ENCODE peak calls at places on chromosomes 13 and 19, in seven cellular contexts. One of them, this sample, is unnamed.

GRCh38 chr13:113411216-113412023 is 41.9 kb downstream of the ADPRHL1 start:
- DNase-seq in nephron progenitor cell: no peak
- DNase-seq in stimulated activated CD8-positive, alpha-beta memory T cell treated with anti-CD3 and anti-CD28 coated beads, Interleukin-2, amount 100 ng/mL, for 48 hours: no peak
- DNase-seq in GF-D8: no peak
- DNase-seq in dorsolateral prefrontal cortex: no peak
- DNase-seq in NCI-H1436 treated with DMSO at 0.1 percent for 48 hours: no peak
- DNase-seq in iPS-NIHi11: no peak
- DNase-seq in this sample: peak; percentile 35

GRCh38 chr13:41224113-41225110 is 30.0 kb upstream of the KBTBD7 start:
- DNase-seq in nephron progenitor cell: no peak
- DNase-seq in stimulated activated CD8-positive, alpha-beta memory T cell treated with anti-CD3 and anti-CD28 coated beads, Interleukin-2, amount 100 ng/mL, for 48 hours: no peak
- DNase-seq in GF-D8: no peak
- DNase-seq in dorsolateral prefrontal cortex: no peak
- DNase-seq in NCI-H1436 treated with DMSO at 0.1 percent for 48 hours: no peak
- DNase-seq in iPS-NIHi11: no peak
- DNase-seq in this sample: no peak

GRCh38 chr13:94707400-94708021 is 4.8 kb downstream of the SOX21 start:
- DNase-seq in nephron progenitor cell: peak; percentile 55
- DNase-seq in stimulated activated CD8-positive, alpha-beta memory T cell treated with anti-CD3 and anti-CD28 coated beads, Interleukin-2, amount 100 ng/mL, for 48 hours: no peak
- DNase-seq in GF-D8: no peak
- DNase-seq in dorsolateral prefrontal cortex: no peak
- DNase-seq in NCI-H1436 treated with DMSO at 0.1 percent for 48 hours: no peak
- DNase-seq in iPS-NIHi11: peak; percentile 72
- DNase-seq in this sample: peak; percentile 73

GRCh38 chr13:77124423-77124822 is 97.5 kb upstream of the FBXL3 start:
- DNase-seq in nephron progenitor cell: no peak
- DNase-seq in stimulated activated CD8-positive, alpha-beta memory T cell treated with anti-CD3 and anti-CD28 coated beads, Interleukin-2, amount 100 ng/mL, for 48 hours: no peak
- DNase-seq in GF-D8: no peak
- DNase-seq in dorsolateral prefrontal cortex: no peak
- DNase-seq in NCI-H1436 treated with DMSO at 0.1 percent for 48 hours: no peak
- DNase-seq in iPS-NIHi11: no peak
- DNase-seq in this sample: no peak

GRCh38 chr19:32416749-32417469 is 11.3 kb downstream of the DPY19L3 start:
- DNase-seq in nephron progenitor cell: no peak
- DNase-seq in stimulated activated CD8-positive, alpha-beta memory T cell treated with anti-CD3 and anti-CD28 coated beads, Interleukin-2, amount 100 ng/mL, for 48 hours: no peak
- DNase-seq in GF-D8: no peak
- DNase-seq in dorsolateral prefrontal cortex: no peak
- DNase-seq in NCI-H1436 treated with DMSO at 0.1 percent for 48 hours: no peak
- DNase-seq in iPS-NIHi11: no peak
- DNase-seq in this sample: no peak

GRCh38 chr19:16336571-16336970 is 11.9 kb downstream of the KLF2 start:
- DNase-seq in nephron progenitor cell: no peak
- DNase-seq in stimulated activated CD8-positive, alpha-beta memory T cell treated with anti-CD3 and anti-CD28 coated beads, Interleukin-2, amount 100 ng/mL, for 48 hours: no peak
- DNase-seq in GF-D8: no peak
- DNase-seq in dorsolateral prefrontal cortex: no peak
- DNase-seq in NCI-H1436 treated with DMSO at 0.1 percent for 48 hours: no peak
- DNase-seq in iPS-NIHi11: no peak
- DNase-seq in this sample: no peak

GRCh38 chr19:46428278-46429141 is at the start of gene PNMA8C:
- DNase-seq in nephron progenitor cell: peak; percentile 86
- DNase-seq in stimulated activated CD8-positive, alpha-beta memory T cell treated with anti-CD3 and anti-CD28 coated beads, Interleukin-2, amount 100 ng/mL, for 48 hours: peak; percentile 47
- DNase-seq in GF-D8: no peak
- DNase-seq in dorsolateral prefrontal cortex: peak; percentile 95
- DNase-seq in NCI-H1436 treated with DMSO at 0.1 percent for 48 hours: peak; percentile 15
- DNase-seq in iPS-NIHi11: peak; percentile 87
- DNase-seq in this sample: peak; percentile 86

GRCh38 chr13:46012404-46012803 is 40.1 kb downstream of the ZC3H13 start:
- DNase-seq in nephron progenitor cell: no peak
- DNase-seq in stimulated activated CD8-positive, alpha-beta memory T cell treated with anti-CD3 and anti-CD28 coated beads, Interleukin-2, amount 100 ng/mL, for 48 hours: no peak
- DNase-seq in GF-D8: no peak
- DNase-seq in dorsolateral prefrontal cortex: no peak
- DNase-seq in NCI-H1436 treated with DMSO at 0.1 percent for 48 hours: no peak
- DNase-seq in iPS-NIHi11: no peak
- DNase-seq in this sample: no peak

GRCh38 chr13:42083138-42083770 is 34.8 kb downstream of the DGKH start:
- DNase-seq in nephron progenitor cell: no peak
- DNase-seq in stimulated activated CD8-positive, alpha-beta memory T cell treated with anti-CD3 and anti-CD28 coated beads, Interleukin-2, amount 100 ng/mL, for 48 hours: no peak
- DNase-seq in GF-D8: no peak
- DNase-seq in dorsolateral prefrontal cortex: no peak
- DNase-seq in NCI-H1436 treated with DMSO at 0.1 percent for 48 hours: no peak
- DNase-seq in iPS-NIHi11: no peak
- DNase-seq in this sample: no peak

GRCh38 chr13:113350065-113350937 is 13.6 kb downstream of the GRTP1 start:
- DNase-seq in nephron progenitor cell: no peak
- DNase-seq in stimulated activated CD8-positive, alpha-beta memory T cell treated with anti-CD3 and anti-CD28 coated beads, Interleukin-2, amount 100 ng/mL, for 48 hours: no peak
- DNase-seq in GF-D8: no peak
- DNase-seq in dorsolateral prefrontal cortex: no peak
- DNase-seq in NCI-H1436 treated with DMSO at 0.1 percent for 48 hours: no peak
- DNase-seq in iPS-NIHi11: no peak
- DNase-seq in this sample: peak; percentile 58

GRCh38 chr19:10952809-10953208 is 8.0 kb upstream of the SMARCA4 start:
- DNase-seq in nephron progenitor cell: no peak
- DNase-seq in stimulated activated CD8-positive, alpha-beta memory T cell treated with anti-CD3 and anti-CD28 coated beads, Interleukin-2, amount 100 ng/mL, for 48 hours: no peak
- DNase-seq in GF-D8: no peak
- DNase-seq in dorsolateral prefrontal cortex: no peak
- DNase-seq in NCI-H1436 treated with DMSO at 0.1 percent for 48 hours: no peak
- DNase-seq in iPS-NIHi11: no peak
- DNase-seq in this sample: peak; percentile 63

GRCh38 chr19:37991176-37991835 is 84.3 kb downstream of the SIPA1L3 start:
- DNase-seq in nephron progenitor cell: no peak
- DNase-seq in stimulated activated CD8-positive, alpha-beta memory T cell treated with anti-CD3 and anti-CD28 coated beads, Interleukin-2, amount 100 ng/mL, for 48 hours: no peak
- DNase-seq in GF-D8: no peak
- DNase-seq in dorsolateral prefrontal cortex: no peak
- DNase-seq in NCI-H1436 treated with DMSO at 0.1 percent for 48 hours: no peak
- DNase-seq in iPS-NIHi11: no peak
- DNase-seq in this sample: no peak

GRCh38 chr19:49557641-49558325 is 22.6 kb downstream of the NOSIP start:
- DNase-seq in nephron progenitor cell: no peak
- DNase-seq in stimulated activated CD8-positive, alpha-beta memory T cell treated with anti-CD3 and anti-CD28 coated beads, Interleukin-2, amount 100 ng/mL, for 48 hours: no peak
- DNase-seq in GF-D8: no peak
- DNase-seq in dorsolateral prefrontal cortex: no peak
- DNase-seq in NCI-H1436 treated with DMSO at 0.1 percent for 48 hours: no peak
- DNase-seq in iPS-NIHi11: no peak
- DNase-seq in this sample: peak; percentile 52

GRCh38 chr19:41868120-41868988 is 8.3 kb downstream of the RPS19 start:
- DNase-seq in nephron progenitor cell: no peak
- DNase-seq in stimulated activated CD8-positive, alpha-beta memory T cell treated with anti-CD3 and anti-CD28 coated beads, Interleukin-2, amount 100 ng/mL, for 48 hours: no peak
- DNase-seq in GF-D8: no peak
- DNase-seq in dorsolateral prefrontal cortex: no peak
- DNase-seq in NCI-H1436 treated with DMSO at 0.1 percent for 48 hours: no peak
- DNase-seq in iPS-NIHi11: no peak
- DNase-seq in this sample: no peak

GRCh38 chr19:30014770-30015169 is 72.7 kb downstream of the URI1 start:
- DNase-seq in nephron progenitor cell: no peak
- DNase-seq in stimulated activated CD8-positive, alpha-beta memory T cell treated with anti-CD3 and anti-CD28 coated beads, Interleukin-2, amount 100 ng/mL, for 48 hours: no peak
- DNase-seq in GF-D8: no peak
- DNase-seq in dorsolateral prefrontal cortex: no peak
- DNase-seq in NCI-H1436 treated with DMSO at 0.1 percent for 48 hours: no peak
- DNase-seq in iPS-NIHi11: no peak
- DNase-seq in this sample: no peak

GRCh38 chr13:111283991-111284390 is 36.5 kb upstream of the TEX29 start:
- DNase-seq in nephron progenitor cell: no peak
- DNase-seq in stimulated activated CD8-positive, alpha-beta memory T cell treated with anti-CD3 and anti-CD28 coated beads, Interleukin-2, amount 100 ng/mL, for 48 hours: no peak
- DNase-seq in GF-D8: no peak
- DNase-seq in dorsolateral prefrontal cortex: no peak
- DNase-seq in NCI-H1436 treated with DMSO at 0.1 percent for 48 hours: no peak
- DNase-seq in iPS-NIHi11: no peak
- DNase-seq in this sample: no peak

GRCh38 chr19:49114630-49115363 is 627 bp downstream of the LIN7B start:
- DNase-seq in nephron progenitor cell: peak; percentile 77
- DNase-seq in stimulated activated CD8-positive, alpha-beta memory T cell treated with anti-CD3 and anti-CD28 coated beads, Interleukin-2, amount 100 ng/mL, for 48 hours: peak; percentile 40
- DNase-seq in GF-D8: no peak
- DNase-seq in dorsolateral prefrontal cortex: peak; percentile 90
- DNase-seq in NCI-H1436 treated with DMSO at 0.1 percent for 48 hours: no peak
- DNase-seq in iPS-NIHi11: peak; percentile 60
- DNase-seq in this sample: peak; percentile 78

GRCh38 chr13:67971291-67971690 is 741.2 kb upstream of the PCDH9 start:
- DNase-seq in nephron progenitor cell: no peak
- DNase-seq in stimulated activated CD8-positive, alpha-beta memory T cell treated with anti-CD3 and anti-CD28 coated beads, Interleukin-2, amount 100 ng/mL, for 48 hours: no peak
- DNase-seq in GF-D8: no peak
- DNase-seq in dorsolateral prefrontal cortex: no peak
- DNase-seq in NCI-H1436 treated with DMSO at 0.1 percent for 48 hours: no peak
- DNase-seq in iPS-NIHi11: no peak
- DNase-seq in this sample: no peak

GRCh38 chr13:49622174-49622946 is 5.9 kb upstream of the ARL11 start:
- DNase-seq in nephron progenitor cell: no peak
- DNase-seq in stimulated activated CD8-positive, alpha-beta memory T cell treated with anti-CD3 and anti-CD28 coated beads, Interleukin-2, amount 100 ng/mL, for 48 hours: no peak
- DNase-seq in GF-D8: no peak
- DNase-seq in dorsolateral prefrontal cortex: no peak
- DNase-seq in NCI-H1436 treated with DMSO at 0.1 percent for 48 hours: no peak
- DNase-seq in iPS-NIHi11: no peak
- DNase-seq in this sample: no peak

GRCh38 chr13:110779046-110779445 is 65.5 kb downstream of the ING1 start:
- DNase-seq in nephron progenitor cell: no peak
- DNase-seq in stimulated activated CD8-positive, alpha-beta memory T cell treated with anti-CD3 and anti-CD28 coated beads, Interleukin-2, amount 100 ng/mL, for 48 hours: no peak
- DNase-seq in GF-D8: no peak
- DNase-seq in dorsolateral prefrontal cortex: no peak
- DNase-seq in NCI-H1436 treated with DMSO at 0.1 percent for 48 hours: no peak
- DNase-seq in iPS-NIHi11: no peak
- DNase-seq in this sample: no peak

This sample was measured in ELF-1.